ENCODE peak calls at places on chromosomes 3 and 15, in seven cellular contexts. F is mesendoderm, L is neuronal stem cell, J is IMR-90, A is H9, N is trophoblast cell, E is H1. I is an unnamed sample.

GRCh38 chr15:48373855-48374421 is 42.7 kb downstream of the DUT start:
- DNase-seq in J (peak), E (no peak), N (peak), A (no peak), F (no peak), L (no peak), I (peak)

GRCh38 chr3:53242155-53242554 is 13.7 kb downstream of the TKT start:
- DNase-seq in L (no peak), E (no peak), N (no peak), F (no peak), A (no peak), J (no peak), I (no peak)

GRCh38 chr15:90481023-90481422 is 48.7 kb upstream of the CRTC3 start:
- DNase-seq in N (no peak), A (no peak), E (no peak), L (no peak), J (no peak), F (no peak), I (peak)

GRCh38 chr3:113626513-113627371 is 69.7 kb downstream of the USF3 start:
- DNase-seq in N (peak), L (peak), J (peak), E (peak), F (peak), A (peak), I (peak)

GRCh38 chr3:139281512-139282196 is 62.2 kb upstream of the MRPS22 start:
- DNase-seq in A (no peak), L (no peak), N (peak), F (no peak), J (no peak), E (no peak), I (no peak)

GRCh38 chr15:94673801-94674200 is 442.4 kb downstream of the MCTP2 start:
- DNase-seq in L (no peak), N (no peak), J (no peak), A (no peak), F (no peak), E (no peak), I (no peak)

GRCh38 chr3:185532881-185533280 is 19.5 kb downstream of the LIPH start:
- DNase-seq in L (no peak), F (no peak), A (no peak), N (no peak), E (no peak), J (no peak), I (no peak)

GRCh38 chr3:177753498-177754155 is 556.3 kb upstream of the TBL1XR1 start:
- DNase-seq in A (no peak), E (no peak), N (peak), J (peak), L (no peak), F (no peak), I (no peak)

GRCh38 chr15:100777821-100778220 is 101.8 kb upstream of the ALDH1A3 start:
- DNase-seq in N (no peak), F (no peak), J (no peak), L (no peak), A (no peak), E (no peak), I (no peak)

GRCh38 chr3:89042251-89042650 is 65.2 kb upstream of the EPHA3 start:
- DNase-seq in A (no peak), J (no peak), L (no peak), E (no peak), N (no peak), F (no peak), I (peak)

GRCh38 chr3:11624161-11624560 is 19.6 kb downstream of the VGLL4 start:
- DNase-seq in N (peak), F (no peak), A (no peak), L (no peak), J (peak), E (no peak), I (no peak)

GRCh38 chr15:89335289-89336041 is 841 bp upstream of the POLG start:
- DNase-seq in F (no peak), N (no peak), A (peak), L (no peak), J (no peak), E (no peak), I (no peak)

GRCh38 chr3:185332026-185332735 is 30.8 kb upstream of the MAP3K13 start:
- DNase-seq in L (no peak), N (peak), J (peak), E (no peak), A (no peak), F (peak), I (peak)

GRCh38 chr15:83308671-83309070 is 24.2 kb upstream of the BNC1 start:
- DNase-seq in F (no peak), J (no peak), E (no peak), N (no peak), L (no peak), A (no peak), I (no peak)

GRCh38 chr3:15815696-15816095 is 17.9 kb upstream of the ANKRD28 start:
- DNase-seq in A (no peak), E (no peak), L (no peak), F (peak), N (peak), J (peak), I (peak)

GRCh38 chr3:54188176-54188791 is 65.9 kb downstream of the CACNA2D3 start:
- DNase-seq in N (peak), F (peak), A (peak), E (no peak), J (peak), L (peak), I (peak)

GRCh38 chr15:69575387-69575786 is 122.8 kb downstream of the RPLP1 start:
- DNase-seq in N (no peak), A (no peak), J (no peak), F (no peak), E (no peak), L (no peak), I (no peak)

GRCh38 chr3:36763850-36764703 is at the start of gene DCLK3:
- DNase-seq in F (peak), E (no peak), J (no peak), L (peak), N (peak), A (peak), I (no peak)

GRCh38 chr15:80512729-80513670 is 108.8 kb downstream of the ARNT2 start:
- DNase-seq in L (no peak), E (no peak), F (no peak), N (peak), J (no peak), A (no peak), I (no peak)

GRCh38 chr3:58383476-58383875 is 50.2 kb downstream of the PDHB start:
- DNase-seq in F (no peak), L (no peak), J (peak), A (no peak), N (no peak), E (no peak), I (peak)

GRCh38 chr3:138081371-138082084 is 33.9 kb downstream of the DZIP1L start:
- DNase-seq in F (no peak), N (no peak), L (no peak), E (no peak), A (no peak), J (peak), I (peak)

GRCh38 chr3:41094351-41094750 is 105.0 kb upstream of the CTNNB1 start:
- DNase-seq in J (no peak), L (no peak), A (no peak), N (no peak), F (no peak), E (no peak), I (no peak)

GRCh38 chr3:61628636-61629035 is 67.3 kb downstream of the PTPRG start:
- DNase-seq in J (no peak), N (no peak), E (no peak), L (no peak), F (no peak), A (no peak), I (no peak)

GRCh38 chr3:186506846-186507245 is 37.3 kb downstream of the CRYGS start:
- DNase-seq in A (no peak), F (no peak), N (no peak), E (no peak), J (no peak), L (no peak), I (peak)

GRCh38 chr15:57610130-57610529 is 18.4 kb downstream of the MYZAP start:
- DNase-seq in J (peak), N (peak), L (no peak), A (no peak), E (no peak), F (peak), I (peak)

GRCh38 chr3:187551419-187551818 is 118.8 kb downstream of the SST start:
- DNase-seq in J (peak), A (no peak), F (no peak), E (no peak), N (no peak), L (no peak), I (peak)

GRCh38 chr15:52069559-52069958 is 43.0 kb downstream of the BCL2L10 start:
- DNase-seq in L (no peak), J (no peak), A (no peak), F (no peak), N (no peak), E (no peak), I (no peak)

GRCh38 chr15:37115538-37115937 is 15.2 kb upstream of the MEIS2 start:
- DNase-seq in F (no peak), E (no peak), N (no peak), L (no peak), J (no peak), A (no peak), I (no peak)

GRCh38 chr3:99126291-99126690 is 224.8 kb upstream of the DCBLD2 start:
- DNase-seq in J (peak), A (no peak), F (no peak), N (no peak), E (no peak), L (no peak), I (no peak)

GRCh38 chr3:48418140-48418539 is 11.7 kb downstream of the PLXNB1 start:
- DNase-seq in F (no peak), A (no peak), L (no peak), E (no peak), N (no peak), J (no peak), I (no peak)

GRCh38 chr3:184262166-184262926 is 993 bp upstream of the CAMK2N2 start:
- DNase-seq in L (no peak), A (peak), N (peak), E (no peak), J (peak), F (peak), I (no peak)
- H2AK5ac ChIP-seq in L (no peak), A (no peak), N (no peak), E (no peak), J (no peak), F (no peak), I (no peak)

GRCh38 chr15:59555696-59556095 is 55.9 kb upstream of the GCNT3 start:
- DNase-seq in L (no peak), E (no peak), A (no peak), N (no peak), F (no peak), J (no peak), I (no peak)
- H2AK5ac ChIP-seq in L (no peak), E (no peak), A (no peak), N (no peak), F (no peak), J (no peak), I (no peak)

DNA sequence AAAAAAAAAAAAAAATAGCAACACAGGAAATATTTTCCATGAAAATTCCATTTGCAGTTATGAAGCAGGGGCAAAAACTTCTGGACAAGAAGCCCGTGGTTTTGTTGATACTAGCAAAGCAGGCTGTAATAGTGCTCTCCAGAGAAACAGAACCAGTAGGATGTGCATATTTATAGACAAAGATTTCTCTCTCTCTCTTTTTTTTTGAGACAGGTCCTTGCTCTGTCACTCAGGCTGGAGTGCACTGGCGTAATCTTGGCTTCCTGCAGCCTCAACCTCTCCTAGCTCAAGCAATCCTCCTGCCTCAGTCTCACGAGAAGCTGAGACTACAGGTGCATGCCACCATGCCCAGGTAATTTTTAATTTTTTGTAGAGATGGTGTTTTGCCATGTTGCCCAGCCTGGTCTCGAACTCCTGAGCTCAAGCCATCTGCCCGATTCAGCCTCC is 67.1 kb upstream of the CHD2 start:
- DNase-seq in J (peak), F (no peak), E (no peak), N (no peak), L (no peak), A (no peak), I (peak)
- H2AK5ac ChIP-seq in J (no peak), F (no peak), E (no peak), N (no peak), L (no peak), A (no peak), I (peak)

GRCh38 chr15:33084661-33085060 is 109.9 kb downstream of the FMN1 start:
- DNase-seq in E (no peak), N (peak), A (no peak), L (no peak), F (no peak), J (no peak), I (no peak)
- H2AK5ac ChIP-seq in E (no peak), N (no peak), A (no peak), L (no peak), F (no peak), J (peak), I (peak)

DNA sequence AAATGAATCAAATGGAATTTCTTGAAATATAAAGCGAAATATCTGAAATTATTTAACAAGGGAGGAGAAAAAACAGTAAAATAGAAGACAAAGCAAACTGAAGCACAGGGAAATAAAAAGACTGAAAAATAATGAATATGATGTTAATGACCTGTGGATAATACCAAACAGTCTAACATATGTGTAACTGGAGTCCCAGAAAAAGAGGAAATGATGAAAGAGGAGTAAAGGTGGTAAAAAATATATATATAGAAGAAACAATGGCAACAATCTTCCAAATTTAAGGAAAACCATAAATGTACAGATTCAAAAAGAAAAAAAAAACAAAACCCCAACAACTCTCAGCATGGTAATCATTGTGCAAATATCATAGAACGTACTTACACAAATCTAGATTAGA is 21.2 kb downstream of the UBE3A start:
- DNase-seq in E (no peak), N (no peak), A (no peak), L (no peak), J (no peak), F (no peak), I (no peak)
- H2AK5ac ChIP-seq in E (no peak), N (no peak), A (no peak), L (no peak), J (no peak), F (no peak), I (no peak)

GRCh38 chr15:31483053-31483923 is 156.7 kb downstream of the KLF13 start:
- DNase-seq in N (peak), F (no peak), A (peak), J (no peak), E (no peak), L (no peak), I (no peak)
- H2AK5ac ChIP-seq in N (no peak), F (no peak), A (no peak), J (peak), E (no peak), L (no peak), I (no peak)

GRCh38 chr15:98798375-98798893 is 150.1 kb downstream of the IGF1R start:
- DNase-seq in E (no peak), J (no peak), N (no peak), F (no peak), L (no peak), A (no peak), I (no peak)
- H2AK5ac ChIP-seq in E (peak), J (peak), N (no peak), F (peak), L (no peak), A (no peak), I (no peak)

DNA sequence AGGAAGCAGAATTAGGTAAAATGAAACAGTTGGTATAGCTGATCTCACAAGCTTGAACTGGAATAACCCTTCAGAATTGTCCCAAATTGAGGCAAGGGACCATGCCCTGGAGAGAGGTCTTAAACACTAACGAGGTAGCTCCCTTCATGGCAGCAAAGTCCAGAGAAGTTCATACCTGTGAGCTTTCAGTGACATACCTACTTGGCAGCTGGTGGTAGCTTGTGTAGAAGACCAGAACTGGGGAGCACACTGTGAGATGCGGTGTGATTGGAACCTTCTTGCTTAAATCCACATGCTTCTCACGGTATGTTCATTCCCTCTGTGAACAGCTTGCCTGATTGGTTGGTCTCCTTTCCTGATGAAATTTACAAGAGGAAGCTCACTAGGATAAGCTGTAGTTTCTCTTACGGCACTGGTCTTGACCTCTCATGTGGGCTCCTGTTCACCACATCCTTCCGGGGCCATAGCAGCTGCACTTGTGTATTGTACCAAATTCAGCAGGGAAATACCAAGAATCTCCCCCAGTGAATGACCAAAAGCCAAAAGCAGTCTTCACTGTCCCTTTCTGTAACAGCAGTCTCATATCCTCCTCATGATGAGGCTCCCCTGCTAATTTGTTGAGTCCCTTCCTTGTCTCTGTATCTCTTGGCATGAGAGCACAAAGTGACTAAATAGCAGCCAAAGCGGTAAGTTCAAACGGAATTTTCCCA is 483.7 kb upstream of the FRG2C start:
- DNase-seq in J (no peak), F (no peak), A (no peak), L (no peak), N (no peak), E (no peak), I (no peak)
- H2AK5ac ChIP-seq in J (no peak), F (no peak), A (no peak), L (no peak), N (no peak), E (no peak), I (no peak)